ENCODE peak calls at places on chromosomes 11 and 22, in six cellular contexts. Y, N, J, W, U and F are unnamed samples.

GRCh38 chr11:97814325-97814959 is 1206.3 kb upstream of the CNTN5 start:
- DNase-seq in Y (no peak), N (no peak), J (no peak), W (peak; percentile 1), U (no peak), F (no peak)

GRCh38 chr11:126007263-126007662 is 55.4 kb downstream of the CDON start:
- DNase-seq in Y (no peak), N (no peak), J (no peak), W (peak; percentile 48), U (no peak), F (peak; percentile 67)

GRCh38 chr11:69169479-69169878 is 13.7 kb downstream of the SMIM38 start:
- DNase-seq in Y (no peak), N (no peak), J (no peak), W (no peak), U (no peak), F (no peak)

GRCh38 chr11:3797329-3798090 is at the start of gene NUP98:
- DNase-seq in Y (peak; percentile 100), N (peak; percentile 100), J (peak; percentile 100), W (peak; percentile 100), U (peak; percentile 100), F (peak; percentile 99)

GRCh38 chr11:125464266-125464662 is 31.8 kb downstream of the FEZ1 start:
- DNase-seq in Y (no peak), N (no peak), J (no peak), W (no peak), U (no peak), F (peak; percentile 15)

GRCh38 chr22:37182101-37182948 is 5.7 kb downstream of the C1QTNF6 start:
- DNase-seq in Y (peak; percentile 10), N (no peak), J (no peak), W (no peak), U (no peak), F (no peak)

GRCh38 chr11:120688166-120688565 is 176.6 kb downstream of the GRIK4 start:
- DNase-seq in Y (no peak), N (no peak), J (no peak), W (no peak), U (no peak), F (no peak)

GRCh38 chr11:65992056-65992455 is 9.9 kb downstream of the EIF1AD start:
- DNase-seq in Y (no peak), N (no peak), J (no peak), W (no peak), U (no peak), F (no peak)

GRCh38 chr11:17014321-17014773 is at the start of gene PLEKHA7:
- DNase-seq in Y (no peak), N (no peak), J (no peak), W (no peak), U (no peak), F (peak; percentile 7)

GRCh38 chr11:3995307-3995706 is 99.3 kb upstream of the RRM1 start:
- DNase-seq in Y (no peak), N (no peak), J (no peak), W (no peak), U (no peak), F (no peak)

GRCh38 chr11:112785717-112786116 is 175.5 kb upstream of the NCAM1 start:
- DNase-seq in Y (no peak), N (no peak), J (no peak), W (no peak), U (no peak), F (no peak)

GRCh38 chr22:31680764-31681624 is 19.0 kb upstream of the PISD start:
- DNase-seq in Y (peak; percentile 17), N (no peak), J (no peak), W (no peak), U (peak; percentile 25), F (peak; percentile 48)

GRCh38 chr11:88383446-88383845 is 45.9 kb upstream of the CTSC start:
- DNase-seq in Y (no peak), N (no peak), J (no peak), W (peak; percentile 55), U (no peak), F (peak; percentile 48)

GRCh38 chr11:44456544-44457270 is 108.8 kb upstream of the CD82 start:
- DNase-seq in Y (peak; percentile 28), N (no peak), J (no peak), W (no peak), U (no peak), F (peak; percentile 24)

GRCh38 chr11:2072551-2073261 is 66.5 kb downstream of the IGF2 start:
- DNase-seq in Y (no peak), N (no peak), J (no peak), W (no peak), U (no peak), F (no peak)

GRCh38 chr11:129234978-129235377 is 42.9 kb upstream of the ARHGAP32 start:
- DNase-seq in Y (no peak), N (no peak), J (no peak), W (no peak), U (no peak), F (no peak)

GRCh38 chr11:119167933-119168332 is 592 bp upstream of the NLRX1 start:
- DNase-seq in Y (no peak), N (no peak), J (no peak), W (no peak), U (no peak), F (peak; percentile 58)

DNA sequence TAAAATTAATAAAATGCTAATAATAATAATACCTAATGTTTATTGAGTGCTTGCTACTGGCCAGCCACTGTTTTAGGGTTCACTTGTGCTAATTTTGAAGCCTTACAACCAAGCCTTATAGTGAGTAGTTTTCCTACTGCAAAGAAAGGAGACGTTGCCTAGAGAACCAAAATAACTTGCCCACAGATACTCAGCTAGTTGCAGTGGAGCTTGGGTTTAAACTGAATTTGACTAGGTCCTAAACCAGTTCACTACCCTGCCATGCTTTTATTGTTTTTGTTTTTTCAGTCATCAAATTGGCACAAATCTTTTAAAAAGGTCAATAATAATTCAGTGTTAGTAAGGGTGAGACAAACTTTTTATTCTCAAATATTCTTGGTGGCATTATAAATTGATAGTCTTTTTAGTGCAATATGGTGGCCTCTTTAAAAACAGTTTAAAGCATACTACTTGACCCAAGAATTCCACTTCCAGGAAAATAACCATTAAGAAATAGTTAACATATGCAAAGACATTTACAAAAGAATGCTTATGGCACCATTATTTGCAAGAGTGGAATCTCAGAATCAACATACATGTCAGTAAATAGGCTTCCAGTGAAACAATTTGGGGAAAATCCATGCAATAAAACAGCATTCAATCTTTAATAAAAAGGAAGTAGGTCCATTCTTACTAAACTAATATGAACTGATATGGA is 90.2 kb downstream of the OPCML start:
- DNase-seq in Y (no peak), N (no peak), J (no peak), W (no peak), U (no peak), F (no peak)
- H3K4me1 ChIP-seq in Y (no peaks in the 10 kb centered on the region), N (no peaks in the 10 kb centered on the region), J (no peaks in the 10 kb centered on the region), W (no peaks in the 10 kb centered on the region), U (no peaks in the 10 kb centered on the region), F (no peaks in the 10 kb centered on the region)

GRCh38 chr22:20574920-20575353 is 67.5 kb downstream of the MED15 start:
- DNase-seq in Y (peak; percentile 9), N (no peak), J (no peak), W (no peak), U (no peak), F (no peak)

GRCh38 chr22:20577549-20577975 is 70.2 kb downstream of the MED15 start:
- DNase-seq in Y (peak; percentile 19), N (no peak), J (no peak), W (no peak), U (no peak), F (no peak)

GRCh38 chr22:20577045-20577444 is 69.6 kb downstream of the MED15 start:
- DNase-seq in Y (peak; percentile 5), N (no peak), J (no peak), W (no peak), U (no peak), F (no peak)

GRCh38 chr22:20575724-20576444 is 68.5 kb downstream of the MED15 start:
- DNase-seq in Y (no peak), N (no peak), J (no peak), W (no peak), U (no peak), F (no peak)

DNA sequence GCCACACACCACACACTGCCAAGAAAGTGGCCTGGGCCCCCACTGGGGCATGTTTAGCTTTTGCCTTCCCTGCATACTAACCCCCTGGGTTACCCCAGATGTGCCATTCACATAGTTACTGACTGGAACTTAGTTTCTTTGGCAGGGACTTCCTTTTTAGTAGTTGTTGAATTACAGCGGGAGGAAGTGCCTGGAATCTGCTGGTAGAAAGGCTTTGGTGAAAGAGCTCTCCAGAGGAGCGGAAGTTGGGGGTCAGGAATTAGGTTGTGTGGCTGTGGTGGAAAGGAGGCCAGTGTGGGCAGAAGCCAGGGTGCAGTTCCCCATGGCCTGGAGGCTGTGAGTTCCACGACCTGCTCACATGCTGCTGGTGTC is 69.0 kb downstream of the MED15 start:
- DNase-seq in Y (peak; percentile 10), N (no peak), J (no peak), W (no peak), U (no peak), F (no peak)
- H3K36me3 ChIP-seq in Y (peaks cover 79% of the 10 kb centered on the region), N (peaks cover 51% of the 10 kb centered on the region), J (no peaks in the 10 kb centered on the region), W (peaks cover 66% of the 10 kb centered on the region), U (peaks cover 87% of the 10 kb centered on the region), F (peaks cover 47% of the 10 kb centered on the region)

GRCh38 chr11:48109046-48109666 is 107.5 kb upstream of the OR4B1 start:
- DNase-seq in Y (no peak), N (no peak), J (no peak), W (peak; percentile 63), U (no peak), F (peak; percentile 69)

GRCh38 chr11:48106166-48106565 is 110.4 kb upstream of the OR4B1 start:
- DNase-seq in Y (no peak), N (no peak), J (no peak), W (no peak), U (no peak), F (no peak)

GRCh38 chr11:48110509-48110766 is 106.2 kb upstream of the OR4B1 start:
- DNase-seq in Y (no peak), N (no peak), J (no peak), W (no peak), U (no peak), F (no peak)

GRCh38 chr11:48107188-48107704 is 109.4 kb upstream of the OR4B1 start:
- DNase-seq in Y (no peak), N (no peak), J (no peak), W (no peak), U (no peak), F (peak; percentile 66)

DNA sequence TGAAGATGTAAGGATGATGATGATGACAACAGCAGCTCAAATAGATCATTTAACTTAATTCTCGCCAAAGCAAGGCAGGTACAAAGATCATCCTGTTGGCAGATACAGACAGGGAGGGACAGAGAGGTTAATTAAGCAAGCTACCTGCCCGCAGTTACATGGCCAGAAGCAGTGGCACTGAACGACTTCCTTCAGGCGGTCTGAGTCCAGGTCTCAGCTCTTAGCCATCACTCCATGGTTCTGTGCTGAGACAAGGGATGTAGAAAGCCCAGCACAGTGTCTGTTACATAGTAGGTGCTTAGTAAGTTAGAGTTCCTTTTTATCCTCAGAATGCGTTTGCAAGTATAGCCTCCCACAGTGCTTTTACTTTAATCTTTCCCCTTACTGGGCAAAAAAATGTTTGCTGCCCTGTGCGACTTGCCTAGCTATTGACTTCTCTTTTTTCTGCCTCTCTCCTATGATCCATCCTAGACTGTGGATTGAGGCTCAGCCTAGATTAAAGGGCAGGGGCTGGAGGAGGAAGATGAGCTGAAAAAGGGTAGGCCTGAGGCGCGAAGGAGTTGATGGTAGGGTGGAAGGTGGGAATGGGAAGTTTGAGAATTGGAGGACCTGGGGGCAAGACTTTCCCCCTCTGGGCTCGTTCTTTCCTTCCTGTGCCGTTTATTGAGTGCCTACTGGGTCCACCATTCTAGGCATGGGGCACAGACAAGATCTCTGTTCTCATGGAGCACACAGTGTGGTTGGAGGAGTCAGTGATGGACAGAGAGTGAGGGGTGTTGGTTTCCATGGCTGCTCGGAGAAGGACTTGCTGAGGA is 108.2 kb upstream of the OR4B1 start:
- DNase-seq in Y (no peak), N (no peak), J (no peak), W (no peak), U (no peak), F (no peak)
- H3K4me1 ChIP-seq in Y (peaks cover 31% of the 10 kb centered on the region), N (peaks cover 18% of the 10 kb centered on the region), J (no peaks in the 10 kb centered on the region), W (peaks cover 4% of the 10 kb centered on the region), U (peaks cover 69% of the 10 kb centered on the region), F (peaks cover 31% of the 10 kb centered on the region)

GRCh38 chr11:250740-251299 is 14.0 kb downstream of the PSMD13 start:
- DNase-seq in Y (peak; percentile 57), N (peak; percentile 38), J (no peak), W (peak; percentile 61), U (peak; percentile 54), F (peak; percentile 50)
- H3K36me3 ChIP-seq in Y (peaks cover 83% of the 10 kb centered on the region), N (peaks cover 76% of the 10 kb centered on the region), J (peaks cover 10% of the 10 kb centered on the region), W (peaks cover 46% of the 10 kb centered on the region), U (peaks cover 79% of the 10 kb centered on the region), F (peaks cover 44% of the 10 kb centered on the region)